ENCODE peak calls at places on chromosomes 2 and 18, in nine cellular contexts. R is activated T-cell treated with anti-CD3 and anti-CD28 coated beads for 4 hours; G is GM12865; L is 8988T; Q is SW 1271; A is GDM1; X is HuH-7; C is psoas muscle; T is stimulated activated CD4-positive, alpha-beta T cell treated with anti-CD3 and anti-CD28 coated beads, Interleukin-2, amount 100 ng/mL, for 24 hours. F is an unnamed sample.
A peak's percentile ranks its signal among the peaks of the same experiment; 100 is the strongest.

GRCh38 chr2:190382851-190383250 is 25.3 kb upstream of the MFSD6 start:
- DNase-seq in A (peak; percentile 31), G (peak; percentile 84), L (peak; percentile 34), X (peak; percentile 51), R (no peak), C (no peak), Q (peak; percentile 7), T (no peak), F (no peak)

GRCh38 chr2:111703759-111704158 is 180.2 kb downstream of the ANAPC1 start:
- DNase-seq in C (peak; percentile 52), R (no peak), X (no peak), T (no peak), G (no peak), A (no peak), Q (no peak), L (no peak), F (no peak)

GRCh38 chr18:57961876-57962505 is 82.0 kb upstream of the NEDD4L start:
- DNase-seq in C (no peak), A (no peak), G (no peak), R (no peak), X (no peak), Q (no peak), L (no peak), T (no peak), F (no peak)

GRCh38 chr2:105376010-105376409 is 22.8 kb downstream of the FHL2 start:
- DNase-seq in X (no peak), C (no peak), T (no peak), L (no peak), G (no peak), A (no peak), R (no peak), Q (no peak), F (no peak)

GRCh38 chr18:55228191-55228590 is 268.9 kb upstream of the CCDC68 start:
- DNase-seq in C (no peak), Q (no peak), T (no peak), X (no peak), A (no peak), G (no peak), L (no peak), R (no peak), F (no peak)

GRCh38 chr2:223970343-223971128 is 13.3 kb downstream of the MRPL44 start:
- DNase-seq in C (no peak), R (peak; percentile 69), A (peak; percentile 43), X (no peak), T (peak; percentile 42), L (no peak), Q (no peak), G (peak; percentile 67), F (peak; percentile 39)

GRCh38 chr2:174263989-174264388 is 15.7 kb upstream of the OLA1 start:
- DNase-seq in T (no peak), R (no peak), C (no peak), G (no peak), L (no peak), A (no peak), Q (peak; percentile 78), X (no peak), F (no peak)

GRCh38 chr2:147389218-147389617 is 455.6 kb upstream of the ACVR2A start:
- DNase-seq in Q (no peak), R (no peak), T (no peak), A (no peak), X (no peak), G (no peak), C (no peak), L (no peak), F (no peak)

GRCh38 chr2:27638023-27638637 is 9.3 kb downstream of the GPN1 start:
- DNase-seq in Q (no peak), C (no peak), L (no peak), G (no peak), R (no peak), X (no peak), A (no peak), T (no peak), F (no peak)

GRCh38 chr18:44973282-44973681 is 292.6 kb downstream of the SETBP1 start:
- DNase-seq in L (no peak), Q (no peak), G (peak; percentile 46), T (peak; percentile 17), X (no peak), A (no peak), R (no peak), C (no peak), F (no peak)

GRCh38 chr2:28327963-28328922 is 64.4 kb upstream of the FOSL2 start:
- DNase-seq in R (no peak), Q (no peak), X (no peak), T (no peak), G (peak; percentile 42), L (no peak), A (no peak), C (no peak), F (no peak)

GRCh38 chr2:100059638-100060037 is 82.8 kb downstream of the AFF3 start:
- DNase-seq in G (no peak), Q (no peak), X (no peak), A (no peak), T (no peak), L (no peak), C (no peak), R (no peak), F (no peak)

GRCh38 chr18:46458472-46458871 is 198.5 kb downstream of the LOXHD1 start:
- DNase-seq in A (no peak), G (no peak), T (no peak), Q (no peak), L (no peak), X (no peak), C (no peak), R (no peak), F (no peak)

GRCh38 chr2:73830871-73831401 is 2.2 kb downstream of the STAMBP start:
- DNase-seq in L (no peak), Q (no peak), G (no peak), T (peak; percentile 14), R (peak; percentile 17), X (no peak), C (no peak), A (no peak), F (no peak)

GRCh38 chr2:240513544-240514287 is 44.1 kb downstream of the ANKMY1 start:
- DNase-seq in A (peak; percentile 31), R (peak; percentile 77), T (peak; percentile 88), X (peak; percentile 84), G (peak; percentile 92), L (peak; percentile 86), Q (no peak), C (peak; percentile 78), F (peak; percentile 77)

GRCh38 chr18:12393510-12393909 is 14.2 kb upstream of the PRELID3A start:
- DNase-seq in R (no peak), Q (no peak), L (no peak), A (no peak), C (no peak), T (no peak), G (no peak), X (no peak), F (no peak)

GRCh38 chr18:9653390-9653789 is 39.0 kb upstream of the PPP4R1 start:
- DNase-seq in C (no peak), R (no peak), Q (no peak), A (no peak), G (no peak), L (no peak), X (no peak), T (no peak), F (no peak)

GRCh38 chr2:209974566-209974965 is 27.9 kb upstream of the RPE start:
- DNase-seq in Q (no peak), X (no peak), C (no peak), T (no peak), A (no peak), G (no peak), L (no peak), R (no peak), F (no peak)

GRCh38 chr2:127105656-127106456 is 1.1 kb downstream of the BIN1 start:
- DNase-seq in C (peak; percentile 61), X (peak; percentile 63), R (no peak), A (no peak), G (no peak), L (peak; percentile 69), T (peak; percentile 16), Q (no peak), F (no peak)

GRCh38 chr18:78408623-78409022 is 571.0 kb upstream of the SALL3 start:
- DNase-seq in C (no peak), A (no peak), X (no peak), L (no peak), T (no peak), R (no peak), G (no peak), Q (no peak), F (no peak)

GRCh38 chr2:128166954-128167353 is 76.0 kb downstream of the UGGT1 start:
- DNase-seq in C (no peak), G (no peak), R (no peak), Q (no peak), A (no peak), T (no peak), X (no peak), L (no peak), F (no peak)

GRCh38 chr18:57353940-57354461 is 1.6 kb downstream of the ST8SIA3 start:
- DNase-seq in A (no peak), C (no peak), R (no peak), X (no peak), Q (no peak), T (peak; percentile 45), L (no peak), G (no peak), F (no peak)

GRCh38 chr2:235537186-235537585 is 43.3 kb downstream of the AGAP1 start:
- DNase-seq in X (no peak), L (no peak), C (no peak), T (no peak), Q (no peak), R (no peak), G (no peak), A (no peak), F (no peak)

GRCh38 chr2:147031897-147032296 is 812.9 kb upstream of the ACVR2A start:
- DNase-seq in T (no peak), G (no peak), L (no peak), X (no peak), Q (no peak), R (no peak), C (no peak), A (no peak), F (no peak)

GRCh38 chr2:25201794-25202193 is 33.4 kb upstream of the POMC start:
- DNase-seq in X (no peak), C (no peak), A (no peak), T (no peak), Q (no peak), L (no peak), R (no peak), G (no peak), F (no peak)

GRCh38 chr2:61978522-61978921 is 73.0 kb downstream of the COMMD1 start:
- DNase-seq in T (no peak), X (no peak), R (no peak), A (peak; percentile 73), C (no peak), G (peak; percentile 55), Q (no peak), L (no peak), F (no peak)

GRCh38 chr2:216341151-216341550 is 31.1 kb downstream of the MARCHF4 start:
- DNase-seq in A (no peak), R (no peak), L (no peak), Q (no peak), C (no peak), G (no peak), X (no peak), T (peak; percentile 30), F (no peak)

GRCh38 chr2:237064203-237065061 is 21.3 kb upstream of the COPS8 start:
- DNase-seq in C (no peak), R (no peak), X (no peak), L (no peak), G (no peak), A (no peak), Q (no peak), T (no peak), F (no peak)

GRCh38 chr2:23859983-23860382 is 66.9 kb downstream of the ATAD2B start:
- DNase-seq in C (no peak), T (no peak), G (no peak), R (no peak), L (no peak), A (no peak), X (no peak), Q (no peak), F (no peak)

GRCh38 chr2:150097891-150098595 is 389.4 kb downstream of the RND3 start:
- DNase-seq in A (no peak), X (peak; percentile 23), G (no peak), R (no peak), T (no peak), Q (no peak), C (no peak), L (no peak), F (no peak)

GRCh38 chr2:11071207-11071606 is 84.1 kb upstream of the SLC66A3 start:
- DNase-seq in A (no peak), R (no peak), C (no peak), X (no peak), Q (no peak), T (peak; percentile 14), G (peak; percentile 28), L (no peak), F (no peak)

F was measured in central memory CD8-positive, alpha-beta T cell.